ENCODE peak calls at places on chromosomes 3 and 15, in eight cellular contexts. One of them, this sample, is unnamed.

GRCh38 chr15:74723187-74723586 is 2.1 kb downstream of the CYP1A1 start:
- DNase-seq in GM12878: no peak
- DNase-seq in ovary: no peak
- DNase-seq in endothelial cell of umbilical vein: no peak
- DNase-seq in heart left ventricle: no peak
- DNase-seq in IMR-90: no peak
- DNase-seq in A549: no peak
- DNase-seq in NB4: no peak
- DNase-seq in this sample: no peak

GRCh38 chr3:29195055-29195454 is 85.8 kb upstream of the RBMS3 start:
- DNase-seq in NB4: no peak
- DNase-seq in heart left ventricle: no peak
- DNase-seq in A549: no peak
- DNase-seq in IMR-90: peak; percentile 67
- DNase-seq in ovary: no peak
- DNase-seq in endothelial cell of umbilical vein: no peak
- DNase-seq in GM12878: no peak
- DNase-seq in this sample: no peak

GRCh38 chr15:36389107-36389506 is 190.3 kb upstream of the CDIN1 start:
- DNase-seq in IMR-90: peak; percentile 22
- DNase-seq in A549: no peak
- DNase-seq in GM12878: no peak
- DNase-seq in heart left ventricle: no peak
- DNase-seq in NB4: no peak
- DNase-seq in endothelial cell of umbilical vein: no peak
- DNase-seq in ovary: no peak
- DNase-seq in this sample: no peak

GRCh38 chr3:48402281-48402732 is 27.6 kb downstream of the PLXNB1 start:
- DNase-seq in heart left ventricle: peak; percentile 75
- DNase-seq in IMR-90: peak; percentile 92
- DNase-seq in NB4: peak; percentile 45
- DNase-seq in A549: no peak
- DNase-seq in endothelial cell of umbilical vein: peak; percentile 89
- DNase-seq in ovary: peak; percentile 95
- DNase-seq in GM12878: no peak
- DNase-seq in this sample: peak; percentile 98

GRCh38 chr3:167814441-167814951 is 79.0 kb downstream of the SERPINI1 start:
- DNase-seq in GM12878: no peak
- DNase-seq in heart left ventricle: no peak
- DNase-seq in endothelial cell of umbilical vein: no peak
- DNase-seq in IMR-90: peak; percentile 11
- DNase-seq in A549: peak; percentile 78
- DNase-seq in NB4: no peak
- DNase-seq in ovary: no peak
- DNase-seq in this sample: no peak

GRCh38 chr3:18194431-18194830 is 230.7 kb downstream of the SATB1 start:
- DNase-seq in endothelial cell of umbilical vein: no peak
- DNase-seq in NB4: peak; percentile 72
- DNase-seq in A549: no peak
- DNase-seq in GM12878: no peak
- DNase-seq in heart left ventricle: no peak
- DNase-seq in ovary: no peak
- DNase-seq in IMR-90: peak; percentile 17
- DNase-seq in this sample: no peak

GRCh38 chr15:91625506-91625905 is 228.0 kb upstream of the SLCO3A1 start:
- DNase-seq in GM12878: no peak
- DNase-seq in IMR-90: no peak
- DNase-seq in A549: no peak
- DNase-seq in NB4: no peak
- DNase-seq in ovary: no peak
- DNase-seq in heart left ventricle: no peak
- DNase-seq in endothelial cell of umbilical vein: no peak
- DNase-seq in this sample: no peak

GRCh38 chr3:119627461-119627860 is 29.8 kb downstream of the PLA1A start:
- DNase-seq in GM12878: peak; percentile 34
- DNase-seq in NB4: peak; percentile 22
- DNase-seq in ovary: peak; percentile 46
- DNase-seq in endothelial cell of umbilical vein: peak; percentile 78
- DNase-seq in heart left ventricle: no peak
- DNase-seq in IMR-90: no peak
- DNase-seq in A549: no peak
- DNase-seq in this sample: no peak

GRCh38 chr3:69099576-69099975 is 14.8 kb downstream of the ARL6IP5 start:
- DNase-seq in ovary: no peak
- DNase-seq in NB4: no peak
- DNase-seq in heart left ventricle: no peak
- DNase-seq in IMR-90: no peak
- DNase-seq in endothelial cell of umbilical vein: no peak
- DNase-seq in GM12878: no peak
- DNase-seq in A549: no peak
- DNase-seq in this sample: no peak

GRCh38 chr3:119222400-119222799 is 18.3 kb downstream of the B4GALT4 start:
- DNase-seq in NB4: no peak
- DNase-seq in GM12878: no peak
- DNase-seq in ovary: no peak
- DNase-seq in endothelial cell of umbilical vein: no peak
- DNase-seq in A549: no peak
- DNase-seq in heart left ventricle: no peak
- DNase-seq in IMR-90: no peak
- DNase-seq in this sample: no peak

GRCh38 chr3:113531826-113532697 is at the start of gene SIDT1:
- DNase-seq in A549: peak; percentile 48
- DNase-seq in heart left ventricle: no peak
- DNase-seq in NB4: peak; percentile 42
- DNase-seq in IMR-90: no peak
- DNase-seq in endothelial cell of umbilical vein: peak; percentile 21
- DNase-seq in ovary: no peak
- DNase-seq in GM12878: peak; percentile 71
- DNase-seq in this sample: no peak

GRCh38 chr3:104596551-104596950 is 770.2 kb upstream of the ALCAM start:
- DNase-seq in NB4: peak; percentile 38
- DNase-seq in ovary: no peak
- DNase-seq in IMR-90: peak; percentile 67
- DNase-seq in A549: peak; percentile 59
- DNase-seq in GM12878: peak; percentile 20
- DNase-seq in heart left ventricle: no peak
- DNase-seq in endothelial cell of umbilical vein: peak; percentile 68
- DNase-seq in this sample: no peak

GRCh38 chr15:68229386-68230156 is at the start of gene CLN6:
- DNase-seq in ovary: peak; percentile 83
- DNase-seq in IMR-90: peak; percentile 77
- DNase-seq in NB4: peak; percentile 86
- DNase-seq in A549: peak; percentile 83
- DNase-seq in endothelial cell of umbilical vein: peak; percentile 80
- DNase-seq in GM12878: peak; percentile 48
- DNase-seq in heart left ventricle: peak; percentile 91
- DNase-seq in this sample: peak; percentile 76

GRCh38 chr15:35546581-35547381 is 816 bp upstream of the DPH6 start:
- DNase-seq in endothelial cell of umbilical vein: no peak
- DNase-seq in A549: no peak
- DNase-seq in ovary: peak; percentile 7
- DNase-seq in heart left ventricle: no peak
- DNase-seq in GM12878: no peak
- DNase-seq in NB4: no peak
- DNase-seq in IMR-90: no peak
- DNase-seq in this sample: no peak

GRCh38 chr15:49656734-49657133 is 35.9 kb downstream of the DTWD1 start:
- DNase-seq in ovary: no peak
- DNase-seq in IMR-90: no peak
- DNase-seq in A549: no peak
- DNase-seq in NB4: no peak
- DNase-seq in endothelial cell of umbilical vein: no peak
- DNase-seq in GM12878: no peak
- DNase-seq in heart left ventricle: no peak
- DNase-seq in this sample: no peak

GRCh38 chr15:72338617-72339321 is 18.8 kb upstream of the CELF6 start:
- DNase-seq in NB4: peak; percentile 39
- DNase-seq in ovary: no peak
- DNase-seq in GM12878: no peak
- DNase-seq in endothelial cell of umbilical vein: no peak
- DNase-seq in IMR-90: peak; percentile 93
- DNase-seq in A549: peak; percentile 42
- DNase-seq in heart left ventricle: no peak
- DNase-seq in this sample: no peak

GRCh38 chr3:155013427-155013826 is 66.7 kb upstream of the MME start:
- DNase-seq in ovary: no peak
- DNase-seq in IMR-90: no peak
- DNase-seq in endothelial cell of umbilical vein: no peak
- DNase-seq in NB4: no peak
- DNase-seq in heart left ventricle: no peak
- DNase-seq in A549: no peak
- DNase-seq in GM12878: no peak
- DNase-seq in this sample: no peak

GRCh38 chr3:66037330-66037985 is 1.3 kb downstream of the MAGI1 start:
- DNase-seq in ovary: peak; percentile 25
- DNase-seq in heart left ventricle: peak; percentile 70
- DNase-seq in GM12878: no peak
- DNase-seq in A549: peak; percentile 26
- DNase-seq in IMR-90: peak; percentile 64
- DNase-seq in NB4: no peak
- DNase-seq in endothelial cell of umbilical vein: peak; percentile 62
- DNase-seq in this sample: peak; percentile 59
- TF ChIP-seq POLR2A in ovary: no peak
- TF ChIP-seq POLR2A in heart left ventricle: no peak
- TF ChIP-seq POLR2A in GM12878: no peak
- TF ChIP-seq POLR2A in A549: no peak
- TF ChIP-seq POLR2A in IMR-90: no peak
- TF ChIP-seq POLR2A in NB4: no peak
- TF ChIP-seq POLR2A in endothelial cell of umbilical vein: no peak
- TF ChIP-seq POLR2A in this sample: no peak

GRCh38 chr3:116341381-116341780 is 103.9 kb downstream of the LSAMP start:
- DNase-seq in GM12878: no peak
- DNase-seq in IMR-90: no peak
- DNase-seq in endothelial cell of umbilical vein: no peak
- DNase-seq in ovary: no peak
- DNase-seq in heart left ventricle: no peak
- DNase-seq in A549: no peak
- DNase-seq in NB4: no peak
- DNase-seq in this sample: no peak

GRCh38 chr3:116339441-116340028 is 105.8 kb downstream of the LSAMP start:
- DNase-seq in IMR-90: peak; percentile 88
- DNase-seq in endothelial cell of umbilical vein: no peak
- DNase-seq in GM12878: no peak
- DNase-seq in NB4: no peak
- DNase-seq in ovary: no peak
- DNase-seq in heart left ventricle: no peak
- DNase-seq in A549: no peak
- DNase-seq in this sample: no peak

GRCh38 chr3:116341916-116342315 is 103.4 kb downstream of the LSAMP start:
- DNase-seq in A549: no peak
- DNase-seq in endothelial cell of umbilical vein: no peak
- DNase-seq in heart left ventricle: no peak
- DNase-seq in NB4: no peak
- DNase-seq in IMR-90: no peak
- DNase-seq in GM12878: peak; percentile 9
- DNase-seq in ovary: no peak
- DNase-seq in this sample: no peak

GRCh38 chr3:116342499-116342898 is 102.8 kb downstream of the LSAMP start:
- DNase-seq in heart left ventricle: no peak
- DNase-seq in IMR-90: no peak
- DNase-seq in ovary: no peak
- DNase-seq in endothelial cell of umbilical vein: no peak
- DNase-seq in GM12878: no peak
- DNase-seq in NB4: no peak
- DNase-seq in A549: no peak
- DNase-seq in this sample: no peak

GRCh38 chr3:116340680-116341216 is 104.5 kb downstream of the LSAMP start:
- DNase-seq in A549: no peak
- DNase-seq in NB4: peak; percentile 3
- DNase-seq in endothelial cell of umbilical vein: no peak
- DNase-seq in ovary: no peak
- DNase-seq in GM12878: no peak
- DNase-seq in IMR-90: peak; percentile 56
- DNase-seq in heart left ventricle: no peak
- DNase-seq in this sample: no peak
- TF ChIP-seq CTCF in A549: no peak
- TF ChIP-seq CTCF in NB4: no peak
- TF ChIP-seq CTCF in endothelial cell of umbilical vein: no peak
- TF ChIP-seq CTCF in ovary: no peak
- TF ChIP-seq CTCF in GM12878: no peak
- TF ChIP-seq CTCF in IMR-90: no peak
- TF ChIP-seq CTCF in heart left ventricle: no peak
- TF ChIP-seq CTCF in this sample: no peak

DNA sequence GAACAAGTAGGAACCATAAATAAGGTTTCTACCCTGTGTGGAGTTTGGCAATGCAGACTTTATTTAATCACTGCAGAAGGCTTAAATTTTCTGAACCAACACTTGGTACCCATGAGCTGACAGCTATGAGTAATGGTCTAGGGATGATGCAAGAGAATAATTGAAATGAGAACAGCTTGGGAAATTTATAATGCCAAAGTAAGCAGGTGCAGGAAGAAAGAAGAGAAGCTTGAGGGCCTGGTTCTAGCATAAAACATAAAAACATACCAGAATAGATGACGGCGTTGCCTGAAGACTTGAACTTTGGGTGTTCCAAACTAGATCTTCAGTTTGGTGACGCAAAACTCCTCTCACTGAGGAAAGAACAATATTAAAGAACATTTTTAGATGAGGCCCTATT is 66.9 kb downstream of the IMPG2 start:
- DNase-seq in IMR-90: no peak
- DNase-seq in A549: no peak
- DNase-seq in endothelial cell of umbilical vein: peak; percentile 6
- DNase-seq in GM12878: no peak
- DNase-seq in heart left ventricle: no peak
- DNase-seq in ovary: no peak
- DNase-seq in NB4: no peak
- DNase-seq in this sample: no peak
- H3K4me3 ChIP-seq in IMR-90: no peak overlapping the region
- H3K4me3 ChIP-seq in A549: no peak overlapping the region
- H3K4me3 ChIP-seq in endothelial cell of umbilical vein: no peak overlapping the region
- H3K4me3 ChIP-seq in GM12878: no peak overlapping the region
- H3K4me3 ChIP-seq in heart left ventricle: no peak overlapping the region
- H3K4me3 ChIP-seq in ovary: no peak overlapping the region
- H3K4me3 ChIP-seq in NB4: no peak overlapping the region
- H3K4me3 ChIP-seq in this sample: no peak overlapping the region

GRCh38 chr3:58466899-58467563 is 24.9 kb upstream of the KCTD6 start:
- DNase-seq in ovary: no peak
- DNase-seq in GM12878: no peak
- DNase-seq in endothelial cell of umbilical vein: no peak
- DNase-seq in IMR-90: no peak
- DNase-seq in A549: no peak
- DNase-seq in NB4: no peak
- DNase-seq in heart left ventricle: no peak
- DNase-seq in this sample: no peak

GRCh38 chr3:58463181-58463941 is 28.5 kb upstream of the KCTD6 start:
- DNase-seq in A549: peak; percentile 86
- DNase-seq in IMR-90: peak; percentile 85
- DNase-seq in NB4: peak; percentile 82
- DNase-seq in endothelial cell of umbilical vein: peak; percentile 64
- DNase-seq in ovary: peak; percentile 48
- DNase-seq in GM12878: no peak
- DNase-seq in heart left ventricle: peak; percentile 83
- DNase-seq in this sample: peak; percentile 59

GRCh38 chr3:58464875-58465274 is 27.0 kb upstream of the KCTD6 start:
- DNase-seq in IMR-90: no peak
- DNase-seq in GM12878: no peak
- DNase-seq in NB4: no peak
- DNase-seq in heart left ventricle: no peak
- DNase-seq in ovary: no peak
- DNase-seq in A549: no peak
- DNase-seq in endothelial cell of umbilical vein: no peak
- DNase-seq in this sample: no peak

GRCh38 chr3:58462829-58463180 is 29.1 kb upstream of the KCTD6 start:
- DNase-seq in ovary: no peak
- DNase-seq in IMR-90: no peak
- DNase-seq in A549: no peak
- DNase-seq in GM12878: no peak
- DNase-seq in heart left ventricle: no peak
- DNase-seq in NB4: no peak
- DNase-seq in endothelial cell of umbilical vein: no peak
- DNase-seq in this sample: no peak

GRCh38 chr3:58463942-58464271 is 28.0 kb upstream of the KCTD6 start:
- DNase-seq in endothelial cell of umbilical vein: no peak
- DNase-seq in NB4: no peak
- DNase-seq in IMR-90: no peak
- DNase-seq in ovary: no peak
- DNase-seq in heart left ventricle: no peak
- DNase-seq in A549: no peak
- DNase-seq in GM12878: peak; percentile 15
- DNase-seq in this sample: no peak
- TF ChIP-seq POLR2A in endothelial cell of umbilical vein: no peak
- TF ChIP-seq POLR2A in NB4: no peak
- TF ChIP-seq POLR2A in IMR-90: no peak
- TF ChIP-seq POLR2A in ovary: no peak
- TF ChIP-seq POLR2A in heart left ventricle: no peak
- TF ChIP-seq POLR2A in A549: no peak
- TF ChIP-seq POLR2A in GM12878: no peak
- TF ChIP-seq POLR2A in this sample: no peak

This sample was measured in breast epithelium.